ENCODE peak calls at places on chromosomes 7 and 10, in six cellular contexts. One of them, this sample, is unnamed.
A peak's percentile ranks its signal among the peaks of the same experiment; 100 is the strongest.

GRCh38 chr7:26083113-26083512 is 68.9 kb upstream of the NFE2L3 start:
- DNase-seq in transverse colon: no peak
- DNase-seq in Panc1: no peak
- DNase-seq in substantia nigra: no peak
- DNase-seq in MM.1S: no peak
- DNase-seq in tibial nerve: no peak
- DNase-seq in this sample: no peak

GRCh38 chr7:73879977-73880681 is 19.2 kb downstream of the TMEM270 start:
- DNase-seq in substantia nigra: no peak
- DNase-seq in transverse colon: no peak
- DNase-seq in Panc1: no peak
- DNase-seq in tibial nerve: no peak
- DNase-seq in MM.1S: no peak
- DNase-seq in this sample: no peak

GRCh38 chr10:88095291-88095721 is 231.9 kb downstream of the PTEN start:
- DNase-seq in MM.1S: no peak
- DNase-seq in substantia nigra: no peak
- DNase-seq in transverse colon: no peak
- DNase-seq in tibial nerve: no peak
- DNase-seq in Panc1: no peak
- DNase-seq in this sample: no peak

GRCh38 chr7:2663121-2663886 is 24.7 kb upstream of the AMZ1 start:
- DNase-seq in substantia nigra: no peak
- DNase-seq in transverse colon: no peak
- DNase-seq in MM.1S: no peak
- DNase-seq in tibial nerve: no peak
- DNase-seq in Panc1: no peak
- DNase-seq in this sample: no peak

GRCh38 chr7:832292-832967 is at the start of gene SUN1:
- DNase-seq in MM.1S: peak; percentile 66
- DNase-seq in substantia nigra: no peak
- DNase-seq in transverse colon: no peak
- DNase-seq in tibial nerve: no peak
- DNase-seq in Panc1: peak; percentile 83
- DNase-seq in this sample: peak; percentile 76

GRCh38 chr10:86900955-86901354 is 56.5 kb downstream of the MMRN2 start:
- DNase-seq in tibial nerve: no peak
- DNase-seq in MM.1S: no peak
- DNase-seq in Panc1: no peak
- DNase-seq in substantia nigra: peak; percentile 21
- DNase-seq in transverse colon: peak; percentile 26
- DNase-seq in this sample: no peak

GRCh38 chr7:29146888-29147609 is 712 bp upstream of the CPVL start:
- DNase-seq in substantia nigra: no peak
- DNase-seq in transverse colon: peak; percentile 20
- DNase-seq in tibial nerve: no peak
- DNase-seq in MM.1S: peak; percentile 60
- DNase-seq in Panc1: no peak
- DNase-seq in this sample: no peak

GRCh38 chr7:37531225-37531624 is 82.6 kb upstream of the ELMO1 start:
- DNase-seq in Panc1: no peak
- DNase-seq in transverse colon: no peak
- DNase-seq in substantia nigra: no peak
- DNase-seq in MM.1S: no peak
- DNase-seq in tibial nerve: no peak
- DNase-seq in this sample: no peak

GRCh38 chr7:97179454-97180104 is 62.1 kb downstream of the SDHAF3 start:
- DNase-seq in substantia nigra: no peak
- DNase-seq in transverse colon: peak; percentile 23
- DNase-seq in tibial nerve: peak; percentile 22
- DNase-seq in Panc1: peak; percentile 43
- DNase-seq in MM.1S: peak; percentile 42
- DNase-seq in this sample: peak; percentile 43

GRCh38 chr7:144028547-144028946 is 20.2 kb upstream of the OR2A5 start:
- DNase-seq in MM.1S: no peak
- DNase-seq in Panc1: no peak
- DNase-seq in transverse colon: no peak
- DNase-seq in substantia nigra: no peak
- DNase-seq in tibial nerve: no peak
- DNase-seq in this sample: no peak
- H3K27ac ChIP-seq in MM.1S: no peak overlapping the region
- H3K27ac ChIP-seq in Panc1: no peak overlapping the region
- H3K27ac ChIP-seq in transverse colon: no peak overlapping the region
- H3K27ac ChIP-seq in substantia nigra: no peak overlapping the region
- H3K27ac ChIP-seq in tibial nerve: no peak overlapping the region
- H3K27ac ChIP-seq in this sample: no peak overlapping the region

DNA sequence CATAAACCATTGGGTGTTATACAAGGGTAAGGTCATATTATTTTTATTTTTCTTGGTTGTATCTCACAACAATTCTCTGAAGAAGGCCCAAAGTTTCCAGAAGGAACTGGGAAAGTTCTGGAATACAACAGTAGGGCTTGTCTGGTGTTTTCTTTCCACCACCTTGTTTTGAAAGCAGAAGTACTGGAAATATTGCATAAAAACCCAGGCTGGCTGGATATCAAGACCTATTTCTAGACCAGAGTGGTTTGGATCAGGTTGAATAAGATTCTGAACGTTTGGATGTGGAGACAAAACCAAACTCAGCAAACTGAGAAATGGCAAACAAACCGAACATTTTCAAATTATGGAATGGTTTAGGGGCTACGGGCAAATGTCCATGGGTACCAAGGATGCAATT is 182.6 kb upstream of the FZD8 start:
- DNase-seq in tibial nerve: peak; percentile 66
- DNase-seq in transverse colon: no peak
- DNase-seq in MM.1S: no peak
- DNase-seq in Panc1: no peak
- DNase-seq in substantia nigra: no peak
- DNase-seq in this sample: no peak
- H3K27ac ChIP-seq in tibial nerve: peak overlapping the region; percentile 68
- H3K27ac ChIP-seq in transverse colon: no peak overlapping the region
- H3K27ac ChIP-seq in MM.1S: no peak overlapping the region
- H3K27ac ChIP-seq in Panc1: no peak overlapping the region
- H3K27ac ChIP-seq in substantia nigra: no peak overlapping the region
- H3K27ac ChIP-seq in this sample: no peak overlapping the region

DNA sequence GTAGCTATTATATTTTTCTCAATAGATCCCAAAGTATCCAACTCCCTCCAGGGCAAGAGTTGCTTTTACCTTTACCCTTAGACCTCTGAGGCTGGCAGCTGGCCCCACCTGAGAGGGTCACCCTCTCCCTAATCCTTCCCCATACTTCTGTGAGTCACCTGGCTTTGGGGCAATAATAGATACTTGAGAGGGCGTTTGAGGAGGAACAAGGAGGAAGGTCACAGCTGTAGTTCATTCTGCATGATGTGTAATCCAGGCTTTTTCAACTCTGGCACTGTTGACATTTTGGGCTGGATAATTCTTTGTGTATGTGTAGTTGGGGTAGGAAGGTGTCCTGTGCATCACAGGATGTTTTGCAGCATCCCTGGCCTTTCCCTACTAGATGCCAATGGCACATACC is 3.4 kb downstream of the BLVRA start:
- DNase-seq in MM.1S: no peak
- DNase-seq in tibial nerve: no peak
- DNase-seq in substantia nigra: no peak
- DNase-seq in Panc1: no peak
- DNase-seq in transverse colon: no peak
- DNase-seq in this sample: no peak
- H3K27ac ChIP-seq in MM.1S: no peak overlapping the region
- H3K27ac ChIP-seq in tibial nerve: peak overlapping the region; percentile 39
- H3K27ac ChIP-seq in substantia nigra: no peak overlapping the region
- H3K27ac ChIP-seq in Panc1: no peak overlapping the region
- H3K27ac ChIP-seq in transverse colon: no peak overlapping the region
- H3K27ac ChIP-seq in this sample: no peak overlapping the region

DNA sequence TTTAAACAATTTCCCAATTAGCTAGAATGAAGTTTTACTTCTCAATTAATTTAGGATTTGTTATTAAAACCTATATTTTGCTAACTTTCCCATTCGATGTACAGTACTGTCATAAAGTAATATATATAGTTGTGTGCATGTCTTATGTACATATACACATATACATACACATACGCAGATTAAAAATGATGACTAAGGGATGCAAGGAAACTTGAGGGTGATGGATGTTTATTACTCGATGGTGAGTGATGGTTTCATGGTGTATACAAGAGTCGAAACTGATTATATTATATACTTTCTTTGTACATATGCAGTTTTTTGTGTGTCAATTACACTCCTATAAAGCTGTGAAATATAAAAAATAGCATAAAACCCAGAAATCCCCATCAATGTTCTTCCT is 248.2 kb downstream of the COBL start:
- DNase-seq in Panc1: no peak
- DNase-seq in tibial nerve: no peak
- DNase-seq in substantia nigra: no peak
- DNase-seq in transverse colon: no peak
- DNase-seq in MM.1S: no peak
- DNase-seq in this sample: no peak
- H3K27ac ChIP-seq in Panc1: no peak overlapping the region
- H3K27ac ChIP-seq in tibial nerve: no peak overlapping the region
- H3K27ac ChIP-seq in substantia nigra: peak overlapping the region; percentile 82
- H3K27ac ChIP-seq in transverse colon: no peak overlapping the region
- H3K27ac ChIP-seq in MM.1S: no peak overlapping the region
- H3K27ac ChIP-seq in this sample: no peak overlapping the region

GRCh38 chr10:71032887-71033286 is 144.5 kb upstream of the PCBD1 start:
- DNase-seq in transverse colon: no peak
- DNase-seq in substantia nigra: no peak
- DNase-seq in MM.1S: no peak
- DNase-seq in Panc1: no peak
- DNase-seq in tibial nerve: no peak
- DNase-seq in this sample: no peak
- H3K27ac ChIP-seq in transverse colon: no peak overlapping the region
- H3K27ac ChIP-seq in substantia nigra: no peak overlapping the region
- H3K27ac ChIP-seq in MM.1S: no peak overlapping the region
- H3K27ac ChIP-seq in Panc1: no peak overlapping the region
- H3K27ac ChIP-seq in tibial nerve: no peak overlapping the region
- H3K27ac ChIP-seq in this sample: no peak overlapping the region

DNA sequence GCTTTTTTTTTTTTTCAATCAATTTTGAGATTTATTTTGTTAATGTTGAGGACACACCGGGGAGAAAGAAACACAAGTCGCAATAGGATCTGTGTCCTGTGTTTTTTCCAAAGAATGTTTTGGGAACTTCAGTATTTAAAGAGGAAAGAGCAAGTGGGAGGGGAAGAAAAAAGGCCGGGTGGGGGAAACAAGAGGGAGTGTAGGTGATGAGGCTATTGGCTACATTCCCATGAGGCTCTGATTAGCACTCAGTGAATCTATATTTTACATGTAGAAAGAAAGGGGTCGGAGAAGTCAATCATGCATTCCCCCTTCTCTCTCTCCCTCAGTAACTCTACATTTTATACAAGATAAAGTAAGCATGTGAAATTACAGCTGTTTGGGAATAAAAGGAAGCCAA is 4.1 kb downstream of the ZNF680 start:
- DNase-seq in transverse colon: no peak
- DNase-seq in MM.1S: no peak
- DNase-seq in tibial nerve: no peak
- DNase-seq in substantia nigra: no peak
- DNase-seq in Panc1: no peak
- DNase-seq in this sample: no peak
- H3K27ac ChIP-seq in transverse colon: peak overlapping the region; percentile 16
- H3K27ac ChIP-seq in MM.1S: peak overlapping the region; percentile 33
- H3K27ac ChIP-seq in tibial nerve: peak overlapping the region; percentile 71
- H3K27ac ChIP-seq in substantia nigra: peak overlapping the region; percentile 71
- H3K27ac ChIP-seq in Panc1: peak overlapping the region; percentile 83
- H3K27ac ChIP-seq in this sample: no peak overlapping the region

GRCh38 chr10:113096111-113097045 is 146.3 kb downstream of the TCF7L2 start:
- DNase-seq in MM.1S: no peak
- DNase-seq in Panc1: no peak
- DNase-seq in transverse colon: no peak
- DNase-seq in tibial nerve: no peak
- DNase-seq in substantia nigra: no peak
- DNase-seq in this sample: no peak
- H3K27ac ChIP-seq in MM.1S: no peak overlapping the region
- H3K27ac ChIP-seq in Panc1: peak overlapping the region; percentile 97
- H3K27ac ChIP-seq in transverse colon: no peak overlapping the region
- H3K27ac ChIP-seq in tibial nerve: peak overlapping the region; percentile 75
- H3K27ac ChIP-seq in substantia nigra: no peak overlapping the region
- H3K27ac ChIP-seq in this sample: no peak overlapping the region

This sample was measured in naive thymus-derived CD4-positive, alpha-beta T cell.